ENCODE peak calls at places on chromosomes 2 and 18, in ten cellular contexts. M is HCT116, N is mesendoderm, G is neural progenitor cell, E is astrocyte, L is fibroblast of lung, I is MM.1S, Z is HepG2, Q is endothelial cell of umbilical vein, D is IMR-90. C is an unnamed sample.

GRCh38 chr18:57461652-57462269 is 26.6 kb downstream of the ONECUT2 start:
- DNase-seq in M (no peak), L (no peak), I (no peak), G (no peak), D (no peak), N (no peak), Q (no peak), E (no peak), Z (no peak), C (no peak)

GRCh38 chr2:188978291-188979081 is 4.3 kb downstream of the COL3A1 start:
- DNase-seq in L (peak; percentile 76), Z (peak; percentile 43), E (peak; percentile 96), G (peak; percentile 62), M (peak; percentile 31), Q (peak; percentile 86), I (peak; percentile 49), N (peak; percentile 55), D (peak; percentile 69), C (no peak)

GRCh38 chr2:120508581-120509041 is 162.7 kb downstream of the INHBB start:
- DNase-seq in M (no peak), G (no peak), D (no peak), N (no peak), E (peak; percentile 66), Z (no peak), I (no peak), Q (peak; percentile 97), L (peak; percentile 11), C (no peak)

GRCh38 chr2:215365184-215365658 is 53.4 kb downstream of the ATIC start:
- DNase-seq in N (no peak), D (peak; percentile 16), G (no peak), Z (no peak), I (no peak), E (no peak), L (peak; percentile 13), Q (no peak), M (no peak), C (no peak)

GRCh38 chr18:44592639-44593038 is 88.0 kb upstream of the SETBP1 start:
- DNase-seq in Q (no peak), N (no peak), G (no peak), L (peak; percentile 79), E (peak; percentile 77), Z (no peak), M (no peak), D (peak; percentile 70), I (no peak), C (no peak)

GRCh38 chr2:134522436-134522835 is 196.4 kb downstream of the TMEM163 start:
- DNase-seq in Z (no peak), M (no peak), N (no peak), E (no peak), G (no peak), L (no peak), I (no peak), D (no peak), Q (no peak), C (no peak)

GRCh38 chr2:96113367-96113677 is 3.0 kb downstream of the ADRA2B start:
- DNase-seq in I (no peak), L (no peak), Q (no peak), E (no peak), G (no peak), D (no peak), Z (no peak), N (no peak), M (no peak), C (peak; percentile 76)

GRCh38 chr2:146807568-146808168 is 1037.2 kb upstream of the ACVR2A start:
- DNase-seq in Q (no peak), I (no peak), E (no peak), D (no peak), G (peak; percentile 23), M (no peak), L (no peak), N (no peak), Z (no peak), C (no peak)

GRCh38 chr2:130756041-130756720 is 841 bp downstream of the AMER3 start:
- DNase-seq in G (peak; percentile 91), L (no peak), E (no peak), M (no peak), Z (no peak), I (peak; percentile 12), Q (no peak), N (peak; percentile 77), D (no peak), C (no peak)

GRCh38 chr2:170253721-170254230 is 75.8 kb downstream of the MYO3B start:
- DNase-seq in M (no peak), N (peak; percentile 68), Z (no peak), Q (no peak), L (no peak), E (no peak), I (no peak), D (no peak), G (no peak), C (no peak)

GRCh38 chr2:56248965-56249742 is 65.4 kb downstream of the CCDC85A start:
- DNase-seq in E (no peak), N (no peak), Z (no peak), G (no peak), L (no peak), M (no peak), D (no peak), I (no peak), Q (no peak), C (no peak)

GRCh38 chr2:47656715-47657600 is 126.0 kb upstream of the MSH6 start:
- DNase-seq in L (no peak), Q (no peak), G (no peak), Z (no peak), M (no peak), N (no peak), D (no peak), I (no peak), E (peak; percentile 47), C (peak; percentile 71)

GRCh38 chr2:171034315-171034714 is 105.3 kb downstream of the GORASP2 start:
- DNase-seq in N (no peak), M (no peak), E (no peak), G (no peak), Q (no peak), D (peak; percentile 45), Z (no peak), I (no peak), L (peak; percentile 28), C (no peak)

GRCh38 chr2:177429688-177430325 is 37.2 kb downstream of the AGPS start:
- DNase-seq in E (peak; percentile 99), Z (no peak), M (no peak), I (no peak), D (peak; percentile 96), N (peak; percentile 13), L (peak; percentile 87), G (no peak), Q (no peak), C (no peak)

GRCh38 chr2:237118025-237118424 is 32.3 kb downstream of the COPS8 start:
- DNase-seq in Z (no peak), M (no peak), Q (no peak), L (peak; percentile 51), E (peak; percentile 47), N (no peak), G (no peak), D (peak; percentile 62), I (no peak), C (no peak)

GRCh38 chr2:60416221-60417008 is 137.0 kb downstream of the BCL11A start:
- DNase-seq in E (no peak), Q (no peak), G (no peak), D (peak; percentile 3), N (peak; percentile 85), M (no peak), Z (no peak), I (no peak), L (peak; percentile 5), C (no peak)

GRCh38 chr2:200852605-200853004 is 11.9 kb downstream of the CLK1 start:
- DNase-seq in L (no peak), D (no peak), N (no peak), M (no peak), I (no peak), G (no peak), E (no peak), Z (no peak), Q (no peak), C (no peak)
- H3K36me3 ChIP-seq in L (peaks cover 18% of the 10 kb centered on the region), D (peaks cover 47% of the 10 kb centered on the region), N (peaks cover 5% of the 10 kb centered on the region), M (peaks cover 54% of the 10 kb centered on the region), I (peaks cover 27% of the 10 kb centered on the region), G (peaks cover 34% of the 10 kb centered on the region), E (peaks cover 58% of the 10 kb centered on the region), Z (peaks cover 60% of the 10 kb centered on the region), Q (peaks cover 40% of the 10 kb centered on the region), C (peaks cover 52% of the 10 kb centered on the region)

DNA sequence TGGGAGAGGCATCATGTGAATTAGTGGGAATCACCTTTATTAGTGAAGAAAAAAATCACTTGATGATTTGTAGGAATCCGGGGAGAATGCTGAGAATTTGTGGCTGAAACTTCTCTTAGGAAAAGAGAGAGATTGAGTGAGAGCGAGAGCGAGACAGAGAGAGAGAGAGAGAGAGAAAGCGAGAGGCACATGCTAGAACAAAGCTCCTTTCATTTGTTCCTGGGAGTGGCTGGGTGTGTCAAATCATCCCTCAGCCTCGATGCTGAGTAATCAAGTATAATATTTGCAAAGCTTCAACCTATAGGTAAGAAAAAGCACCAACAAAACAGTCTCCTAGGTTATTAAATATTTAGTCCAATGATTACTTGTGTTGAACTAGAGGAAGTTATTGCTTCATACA is 4.4 kb upstream of the SERPINB5 start:
- DNase-seq in E (no peak), D (no peak), I (no peak), N (no peak), Q (no peak), Z (peak; percentile 18), M (peak; percentile 62), G (no peak), L (no peak), C (no peak)
- H3K27ac ChIP-seq in E (no peak overlapping the region), D (no peak overlapping the region), I (no peak overlapping the region), N (no peak overlapping the region), Q (no peak overlapping the region), Z (no peak overlapping the region), M (no peak overlapping the region), G (no peak overlapping the region), L (no peak overlapping the region), C (no peak overlapping the region)

DNA sequence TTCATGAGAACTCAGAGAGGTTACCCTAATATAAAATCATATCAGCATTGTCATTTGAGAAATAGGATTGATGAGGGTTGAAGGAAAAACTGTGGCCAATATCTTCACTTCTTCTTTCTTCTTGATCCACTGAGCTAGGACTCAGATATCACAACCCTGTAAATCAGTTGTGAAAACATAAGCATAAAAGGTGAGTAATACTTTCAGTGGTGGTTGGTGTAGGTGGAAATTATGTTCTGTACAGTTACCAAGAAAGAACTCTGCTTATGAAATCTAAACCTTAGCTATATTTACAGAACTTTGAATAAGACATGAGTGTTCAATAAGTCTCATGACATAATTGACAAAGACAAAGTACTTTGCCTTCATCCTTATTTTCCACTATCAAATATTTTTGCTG is 56.3 kb downstream of the PAX3 start:
- DNase-seq in D (no peak), I (no peak), Q (no peak), E (no peak), N (no peak), M (no peak), G (no peak), L (no peak), Z (no peak), C (no peak)
- H3K4me2 ChIP-seq in D (no peak overlapping the region), I (no peak overlapping the region), Q (no peak overlapping the region), E (no peak overlapping the region), N (no peak overlapping the region), M (no peak overlapping the region), G (no peak overlapping the region), L (no peak overlapping the region), Z (no peak overlapping the region), C (no peak overlapping the region)

DNA sequence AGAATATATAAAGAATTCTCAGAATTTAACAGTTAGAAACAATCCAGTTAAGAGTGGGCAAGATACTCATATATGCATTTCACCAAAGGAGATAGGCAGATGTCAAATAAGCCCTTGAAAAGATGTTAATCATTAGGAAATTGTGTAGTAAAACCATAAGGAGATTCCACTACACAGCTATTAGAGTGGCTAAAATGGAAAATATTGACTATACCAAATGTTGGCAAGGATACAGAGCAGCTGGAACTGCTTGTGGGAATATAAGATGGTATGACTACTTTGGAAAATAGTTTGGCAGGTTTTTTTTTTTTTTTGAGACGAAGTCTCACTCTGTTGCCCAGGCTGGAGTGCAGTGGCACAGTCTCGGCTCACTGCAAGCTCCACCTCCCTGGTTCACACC is 59.5 kb downstream of the CAB39 start:
- DNase-seq in G (no peak), I (no peak), D (no peak), M (no peak), Q (no peak), Z (no peak), N (no peak), L (no peak), E (no peak), C (no peak)
- H3K36me3 ChIP-seq in G (peaks cover 13% of the 10 kb centered on the region), I (peaks cover 6% of the 10 kb centered on the region), D (peaks cover 9% of the 10 kb centered on the region), M (peaks cover 3% of the 10 kb centered on the region), Q (no peaks in the 10 kb centered on the region), Z (peaks cover 8% of the 10 kb centered on the region), N (no peaks in the 10 kb centered on the region), L (no peaks in the 10 kb centered on the region), E (peaks cover 8% of the 10 kb centered on the region), C (peaks cover 12% of the 10 kb centered on the region)